ENCODE peak calls at places on chromosome 6, in four cellular contexts. One of them, this sample, is unnamed.

GRCh38 chr6:135657207-135657606 is 159.7 kb upstream of the AHI1 start:
- DNase-seq in endothelial cell of umbilical vein: no peak
- DNase-seq in hepatocyte: no peak
- DNase-seq in fibroblast of lung: no peak
- DNase-seq in this sample: no peak

GRCh38 chr6:142537612-142538478 is 236.0 kb downstream of the ADGRG6 start:
- DNase-seq in fibroblast of lung: peak; percentile 29
- DNase-seq in endothelial cell of umbilical vein: peak; percentile 18
- DNase-seq in hepatocyte: no peak
- DNase-seq in this sample: peak; percentile 26

GRCh38 chr6:118283759-118284158 is 264.3 kb upstream of the PLN start:
- DNase-seq in endothelial cell of umbilical vein: peak; percentile 64
- DNase-seq in fibroblast of lung: peak; percentile 79
- DNase-seq in hepatocyte: peak; percentile 81
- DNase-seq in this sample: peak; percentile 42

GRCh38 chr6:113381957-113382356 is 475.2 kb upstream of the MARCKS start:
- DNase-seq in endothelial cell of umbilical vein: peak; percentile 82
- DNase-seq in hepatocyte: no peak
- DNase-seq in fibroblast of lung: peak; percentile 84
- DNase-seq in this sample: no peak

GRCh38 chr6:37258405-37258704 is 411 bp upstream of the TMEM217 start:
- DNase-seq in fibroblast of lung: no peak
- DNase-seq in hepatocyte: no peak
- DNase-seq in endothelial cell of umbilical vein: no peak
- DNase-seq in this sample: no peak

GRCh38 chr6:163818719-163819118 is 404.2 kb downstream of the QKI start:
- DNase-seq in fibroblast of lung: no peak
- DNase-seq in endothelial cell of umbilical vein: no peak
- DNase-seq in hepatocyte: no peak
- DNase-seq in this sample: no peak

GRCh38 chr6:113994934-113995342 is 24.0 kb upstream of the HDAC2 start:
- DNase-seq in endothelial cell of umbilical vein: peak; percentile 91
- DNase-seq in hepatocyte: peak; percentile 86
- DNase-seq in fibroblast of lung: peak; percentile 93
- DNase-seq in this sample: peak; percentile 82

GRCh38 chr6:75211920-75212590 is 6.2 kb upstream of the COL12A1 start:
- DNase-seq in fibroblast of lung: no peak
- DNase-seq in hepatocyte: peak; percentile 55
- DNase-seq in endothelial cell of umbilical vein: no peak
- DNase-seq in this sample: no peak

GRCh38 chr6:15242937-15243614 is 2.8 kb upstream of the JARID2 start:
- DNase-seq in fibroblast of lung: no peak
- DNase-seq in hepatocyte: no peak
- DNase-seq in endothelial cell of umbilical vein: peak; percentile 77
- DNase-seq in this sample: peak; percentile 52

GRCh38 chr6:135909737-135910387 is 58.4 kb downstream of the PDE7B start:
- DNase-seq in fibroblast of lung: peak; percentile 57
- DNase-seq in endothelial cell of umbilical vein: peak; percentile 52
- DNase-seq in hepatocyte: peak; percentile 73
- DNase-seq in this sample: peak; percentile 72

GRCh38 chr6:10511477-10511876 is 9.7 kb upstream of the GCNT2 start:
- DNase-seq in fibroblast of lung: no peak
- DNase-seq in hepatocyte: peak; percentile 28
- DNase-seq in endothelial cell of umbilical vein: no peak
- DNase-seq in this sample: no peak

GRCh38 chr6:41647061-41647511 is 8.8 kb downstream of the MDFI start:
- DNase-seq in fibroblast of lung: peak; percentile 65
- DNase-seq in endothelial cell of umbilical vein: no peak
- DNase-seq in hepatocyte: no peak
- DNase-seq in this sample: peak; percentile 86

GRCh38 chr6:25472314-25472713 is 179.7 kb upstream of the SCGN start:
- DNase-seq in hepatocyte: no peak
- DNase-seq in fibroblast of lung: no peak
- DNase-seq in endothelial cell of umbilical vein: no peak
- DNase-seq in this sample: no peak

GRCh38 chr6:140907235-140907634 is 1225.5 kb upstream of the GJE1 start:
- DNase-seq in hepatocyte: no peak
- DNase-seq in fibroblast of lung: no peak
- DNase-seq in endothelial cell of umbilical vein: no peak
- DNase-seq in this sample: no peak

GRCh38 chr6:101114703-101115102 is 233.6 kb upstream of the ASCC3 start:
- DNase-seq in hepatocyte: peak; percentile 55
- DNase-seq in endothelial cell of umbilical vein: no peak
- DNase-seq in fibroblast of lung: peak; percentile 8
- DNase-seq in this sample: no peak

GRCh38 chr6:46246727-46247126 is 75.9 kb upstream of the ENPP5 start:
- DNase-seq in fibroblast of lung: no peak
- DNase-seq in hepatocyte: no peak
- DNase-seq in endothelial cell of umbilical vein: no peak
- DNase-seq in this sample: no peak

GRCh38 chr6:109006818-109007217 is 87.8 kb downstream of the SESN1 start:
- DNase-seq in endothelial cell of umbilical vein: no peak
- DNase-seq in hepatocyte: no peak
- DNase-seq in fibroblast of lung: no peak
- DNase-seq in this sample: no peak

GRCh38 chr6:46005254-46005653 is 10.4 kb downstream of the CLIC5 start:
- DNase-seq in hepatocyte: no peak
- DNase-seq in fibroblast of lung: no peak
- DNase-seq in endothelial cell of umbilical vein: no peak
- DNase-seq in this sample: no peak

DNA sequence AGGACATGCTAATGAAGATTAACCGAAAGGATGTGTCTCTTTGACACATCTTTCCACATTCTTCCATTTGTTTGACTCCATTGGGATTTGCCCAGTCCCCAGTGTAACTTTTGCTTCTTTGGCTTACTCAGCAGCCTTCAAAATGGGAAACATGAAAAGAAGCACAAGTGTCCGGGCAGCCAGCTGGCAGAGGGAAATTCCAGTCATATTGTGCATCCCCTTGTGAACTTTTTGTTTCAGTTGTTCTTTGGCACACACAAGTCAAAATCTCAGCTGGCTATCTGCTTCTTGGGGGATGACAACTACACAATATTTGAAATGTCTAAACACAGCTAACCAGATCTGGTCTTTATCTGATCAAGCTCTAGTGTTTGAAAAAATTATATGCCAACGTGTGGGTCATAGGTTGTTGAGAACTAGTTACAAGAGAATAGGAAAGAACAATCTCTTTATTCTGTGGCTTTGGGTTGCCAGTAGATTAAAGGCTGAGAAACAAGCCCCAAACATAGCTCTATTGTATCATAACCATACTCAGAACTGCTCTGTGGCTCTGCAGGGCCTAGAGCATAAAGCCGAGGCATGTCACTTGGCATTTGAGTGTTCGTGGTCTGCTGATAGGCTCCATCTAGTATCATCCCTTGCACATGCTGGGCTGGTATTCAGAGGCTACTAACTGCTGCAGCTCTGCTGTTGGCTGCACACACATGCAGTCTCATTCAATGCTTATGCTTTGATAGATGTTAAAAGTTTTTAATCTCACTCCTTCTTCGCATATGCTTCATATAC is 157.7 kb downstream of the OGFRL1 start:
- DNase-seq in hepatocyte: no peak
- DNase-seq in fibroblast of lung: no peak
- DNase-seq in endothelial cell of umbilical vein: peak; percentile 46
- DNase-seq in this sample: peak; percentile 0
- H2AFZ ChIP-seq in hepatocyte: no peak overlapping the region
- H2AFZ ChIP-seq in fibroblast of lung: peak overlapping the region; percentile 41
- H2AFZ ChIP-seq in endothelial cell of umbilical vein: no peak overlapping the region
- H2AFZ ChIP-seq in this sample: peak overlapping the region; percentile 52

DNA sequence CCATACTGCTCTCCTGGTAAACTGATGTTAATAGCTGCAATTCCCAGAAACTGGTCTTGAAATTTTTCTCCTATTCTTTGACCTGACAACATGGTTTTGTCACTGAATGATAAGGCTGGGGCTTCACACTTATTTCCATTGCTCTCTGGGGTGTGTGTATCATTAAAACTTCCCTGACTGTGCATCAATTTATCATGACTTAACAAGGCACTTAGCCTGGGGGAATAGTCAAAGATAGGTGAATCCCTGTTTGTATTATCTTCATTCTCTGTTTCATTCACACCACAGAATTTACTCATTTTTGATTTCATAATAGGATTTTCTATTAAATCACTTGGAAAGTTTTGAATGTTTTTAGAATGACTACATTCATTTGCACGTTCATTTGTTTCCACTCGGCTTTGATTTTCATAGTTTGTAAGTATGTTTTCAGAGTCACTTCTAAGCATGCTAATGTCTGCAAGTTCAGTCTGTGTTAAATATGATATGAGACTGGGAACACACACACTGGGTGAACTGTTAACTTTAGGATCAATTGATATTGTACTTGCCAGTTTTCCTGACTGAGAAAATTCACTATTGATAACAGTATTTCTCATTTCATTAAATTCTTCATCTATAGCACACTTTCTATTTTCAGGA is 35.5 kb downstream of the DST start:
- DNase-seq in fibroblast of lung: no peak
- DNase-seq in hepatocyte: no peak
- DNase-seq in endothelial cell of umbilical vein: no peak
- DNase-seq in this sample: no peak
- H3K36me3 ChIP-seq in fibroblast of lung: peaks cover 8% of the 10 kb centered on the region
- H3K36me3 ChIP-seq in hepatocyte: no peaks in the 10 kb centered on the region
- H3K36me3 ChIP-seq in endothelial cell of umbilical vein: peaks cover 1% of the 10 kb centered on the region
- H3K36me3 ChIP-seq in this sample: peaks cover 73% of the 10 kb centered on the region

GRCh38 chr6:168440520-168441433 is at the start of gene SMOC2:
- DNase-seq in fibroblast of lung: no peak
- DNase-seq in hepatocyte: peak; percentile 47
- DNase-seq in endothelial cell of umbilical vein: no peak
- DNase-seq in this sample: no peak
- H2AFZ ChIP-seq in fibroblast of lung: no peak within 1 kb of the TSS
- H2AFZ ChIP-seq in hepatocyte: peak within 1 kb of the TSS; percentile 39
- H2AFZ ChIP-seq in endothelial cell of umbilical vein: no peak within 1 kb of the TSS
- H2AFZ ChIP-seq in this sample: no peak within 1 kb of the TSS

GRCh38 chr6:88899569-88900316 is 63.7 kb downstream of the RNGTT start:
- DNase-seq in hepatocyte: no peak
- DNase-seq in endothelial cell of umbilical vein: no peak
- DNase-seq in fibroblast of lung: no peak
- DNase-seq in this sample: no peak
- H3K36me3 ChIP-seq in hepatocyte: no peaks in the 10 kb centered on the region
- H3K36me3 ChIP-seq in endothelial cell of umbilical vein: peaks cover 3% of the 10 kb centered on the region
- H3K36me3 ChIP-seq in fibroblast of lung: no peaks in the 10 kb centered on the region
- H3K36me3 ChIP-seq in this sample: peaks cover 2% of the 10 kb centered on the region

DNA sequence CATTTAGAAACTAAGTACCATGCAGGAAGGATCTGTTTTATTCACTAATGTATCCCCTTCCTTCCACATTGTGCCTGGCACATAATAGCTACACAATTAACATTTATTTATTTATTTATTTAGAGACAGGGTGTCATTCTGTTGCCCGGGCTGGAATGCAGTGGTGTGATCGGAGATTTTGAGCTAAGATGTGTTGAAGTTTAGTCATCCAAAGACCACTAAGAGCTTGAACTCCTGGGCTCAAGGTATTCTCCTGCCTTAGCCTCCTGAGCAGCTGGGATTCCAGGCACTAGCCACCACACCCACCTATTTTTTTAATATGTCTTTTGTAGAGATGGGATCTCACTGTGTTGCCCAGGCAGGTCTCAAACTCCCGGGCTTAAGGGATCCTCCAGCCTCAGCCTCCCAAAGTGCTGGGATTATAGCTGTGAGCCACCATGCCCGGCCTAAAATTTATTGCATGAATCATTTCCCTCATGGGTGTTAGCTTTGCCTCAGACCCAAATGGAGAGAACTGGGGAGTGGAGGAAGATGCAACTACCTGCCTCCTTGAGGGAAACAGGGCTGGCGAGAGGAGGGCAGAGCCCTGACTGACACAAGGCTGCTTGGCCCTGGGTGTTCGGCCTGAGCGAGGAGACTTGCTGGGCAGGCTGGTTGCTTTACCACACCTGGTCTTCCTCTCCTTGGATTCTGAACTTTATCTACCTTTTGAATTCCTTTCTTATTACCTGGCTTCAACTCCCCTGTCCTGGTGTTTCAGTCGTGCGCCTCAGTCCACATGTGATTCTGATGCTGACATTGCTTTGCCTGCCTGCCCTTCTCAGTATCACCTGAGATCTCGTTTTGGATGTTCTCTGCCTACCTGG is 1.7 kb upstream of the DYNLT1 start:
- DNase-seq in fibroblast of lung: no peak
- DNase-seq in hepatocyte: peak; percentile 54
- DNase-seq in endothelial cell of umbilical vein: no peak
- DNase-seq in this sample: peak; percentile 79
- H2AFZ ChIP-seq in fibroblast of lung: no peak overlapping the region
- H2AFZ ChIP-seq in hepatocyte: no peak overlapping the region
- H2AFZ ChIP-seq in endothelial cell of umbilical vein: no peak overlapping the region
- H2AFZ ChIP-seq in this sample: no peak overlapping the region

GRCh38 chr6:105278813-105279212 is 99.0 kb upstream of the POPDC3 start:
- DNase-seq in fibroblast of lung: no peak
- DNase-seq in endothelial cell of umbilical vein: no peak
- DNase-seq in hepatocyte: no peak
- DNase-seq in this sample: no peak

GRCh38 chr6:105280033-105280432 is 100.2 kb upstream of the POPDC3 start:
- DNase-seq in endothelial cell of umbilical vein: no peak
- DNase-seq in fibroblast of lung: no peak
- DNase-seq in hepatocyte: no peak
- DNase-seq in this sample: no peak

GRCh38 chr6:105279463-105279862 is 99.6 kb upstream of the POPDC3 start:
- DNase-seq in fibroblast of lung: no peak
- DNase-seq in hepatocyte: no peak
- DNase-seq in endothelial cell of umbilical vein: no peak
- DNase-seq in this sample: no peak

GRCh38 chr6:105278035-105278434 is 98.2 kb upstream of the POPDC3 start:
- DNase-seq in endothelial cell of umbilical vein: no peak
- DNase-seq in fibroblast of lung: no peak
- DNase-seq in hepatocyte: no peak
- DNase-seq in this sample: no peak

DNA sequence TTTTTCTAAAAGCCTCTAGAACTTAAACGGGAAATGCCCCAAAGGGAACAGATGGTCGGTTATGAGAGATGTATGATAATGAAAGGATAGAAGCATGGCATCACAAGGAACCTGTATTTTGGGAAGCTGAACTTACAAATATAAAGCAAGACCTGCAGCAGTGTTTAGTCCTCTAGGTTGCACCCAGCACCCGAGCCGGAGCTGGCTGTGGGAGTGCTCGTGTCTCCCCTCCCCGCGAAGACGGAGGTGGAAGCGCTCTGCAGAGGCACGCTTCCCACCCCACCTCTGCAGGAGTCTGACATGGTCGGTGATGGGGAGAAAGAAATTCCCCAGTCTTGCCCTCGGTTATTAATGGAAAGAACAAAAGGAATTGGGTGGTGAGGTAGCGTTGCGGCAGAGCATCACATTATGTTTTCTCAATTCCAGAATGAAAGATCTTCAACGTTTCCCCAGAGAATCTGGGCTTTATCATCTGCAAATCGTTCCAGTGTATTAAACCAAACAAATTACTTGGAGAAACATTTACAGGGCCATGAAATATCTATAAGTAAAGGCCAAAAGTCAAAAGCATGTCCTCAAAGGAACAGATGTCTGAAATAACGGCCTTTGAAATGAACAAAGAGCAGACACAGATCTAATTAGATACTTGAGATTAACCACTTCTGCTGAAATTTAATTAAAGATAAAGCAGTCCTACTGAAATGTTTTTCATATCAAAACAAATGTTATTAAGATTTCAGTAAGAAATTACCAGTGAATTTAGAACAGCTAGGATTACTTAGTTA is 103.2 kb upstream of the POPDC3 start:
- DNase-seq in endothelial cell of umbilical vein: no peak
- DNase-seq in fibroblast of lung: no peak
- DNase-seq in hepatocyte: no peak
- DNase-seq in this sample: no peak
- H3K36me3 ChIP-seq in endothelial cell of umbilical vein: peaks cover 2% of the 10 kb centered on the region
- H3K36me3 ChIP-seq in fibroblast of lung: peaks cover 3% of the 10 kb centered on the region
- H3K36me3 ChIP-seq in hepatocyte: no peaks in the 10 kb centered on the region
- H3K36me3 ChIP-seq in this sample: peaks cover 5% of the 10 kb centered on the region

GRCh38 chr6:161584051-161584450 is 310.2 kb upstream of the AGPAT4 start:
- DNase-seq in fibroblast of lung: peak; percentile 17
- DNase-seq in hepatocyte: no peak
- DNase-seq in endothelial cell of umbilical vein: no peak
- DNase-seq in this sample: no peak
- H2AFZ ChIP-seq in fibroblast of lung: no peak overlapping the region
- H2AFZ ChIP-seq in hepatocyte: no peak overlapping the region
- H2AFZ ChIP-seq in endothelial cell of umbilical vein: no peak overlapping the region
- H2AFZ ChIP-seq in this sample: no peak overlapping the region